ENCODE peak calls at places on chromosomes 1 and 21, in five cellular contexts. X, J, K, F and P are unnamed samples.

GRCh38 chr1:36864182-36865079 is 169.9 kb downstream of the GRIK3 start:
- DNase-seq in X (no peak), J (no peak), K (no peak), F (peak; percentile 84), P (no peak)

GRCh38 chr1:8017495-8018310 is 8.4 kb downstream of the ERRFI1 start:
- DNase-seq in X (no peak), J (no peak), K (no peak), F (no peak), P (no peak)

GRCh38 chr1:169964206-169964605 is 70.5 kb upstream of the SCYL3 start:
- DNase-seq in X (no peak), J (no peak), K (no peak), F (no peak), P (no peak)

GRCh38 chr1:174569240-174569639 is 121.5 kb downstream of the GPR52 start:
- DNase-seq in X (no peak), J (no peak), K (no peak), F (no peak), P (no peak)

GRCh38 chr1:44436401-44437394 is 31.6 kb downstream of the RNF220 start:
- DNase-seq in X (no peak), J (no peak), K (no peak), F (no peak), P (no peak)

GRCh38 chr1:59223213-59223612 is 73.7 kb upstream of the FGGY start:
- DNase-seq in X (no peak), J (no peak), K (no peak), F (no peak), P (no peak)

GRCh38 chr1:38209986-38210385 is 163.4 kb upstream of the POU3F1 start:
- DNase-seq in X (no peak), J (no peak), K (no peak), F (no peak), P (no peak)

GRCh38 chr1:219523411-219523810 is 89.5 kb downstream of the ZC3H11B start:
- DNase-seq in X (no peak), J (no peak), K (no peak), F (no peak), P (no peak)

GRCh38 chr1:70210820-70211219 is 5.4 kb upstream of the LRRC40 start:
- DNase-seq in X (peak; percentile 30), J (no peak), K (no peak), F (no peak), P (no peak)

GRCh38 chr1:214989341-214989740 is 93.2 kb upstream of the KCNK2 start:
- DNase-seq in X (peak; percentile 83), J (no peak), K (no peak), F (no peak), P (no peak)

GRCh38 chr1:55679971-55680370 is 464.8 kb upstream of the USP24 start:
- DNase-seq in X (peak; percentile 78), J (no peak), K (no peak), F (no peak), P (no peak)

GRCh38 chr21:45176141-45176540 is 101.8 kb downstream of the ADARB1 start:
- DNase-seq in X (no peak), J (no peak), K (no peak), F (no peak), P (no peak)

GRCh38 chr1:205294175-205294913 is 27.2 kb downstream of the NUAK2 start:
- DNase-seq in X (peak; percentile 99), J (no peak), K (no peak), F (no peak), P (no peak)

GRCh38 chr1:68011786-68012375 is 38.5 kb downstream of the DIRAS3 start:
- DNase-seq in X (peak; percentile 18), J (no peak), K (no peak), F (no peak), P (no peak)

GRCh38 chr1:11628767-11629166 is 25.5 kb downstream of the FBXO2 start:
- DNase-seq in X (no peak), J (no peak), K (no peak), F (no peak), P (no peak)

GRCh38 chr1:60223370-60223652 is 149.7 kb upstream of the C1orf87 start:
- DNase-seq in X (no peak), J (no peak), K (no peak), F (no peak), P (no peak)

GRCh38 chr1:222791006-222791710 is 23.7 kb upstream of the DISP1 start:
- DNase-seq in X (peak; percentile 55), J (no peak), K (no peak), F (peak; percentile 34), P (no peak)

GRCh38 chr1:222790520-222790919 is 24.3 kb upstream of the DISP1 start:
- DNase-seq in X (no peak), J (no peak), K (no peak), F (peak; percentile 21), P (no peak)

GRCh38 chr1:222787746-222788145 is 27.1 kb upstream of the DISP1 start:
- DNase-seq in X (no peak), J (no peak), K (no peak), F (peak; percentile 6), P (no peak)

GRCh38 chr1:222788328-222789156 is 26.3 kb upstream of the DISP1 start:
- DNase-seq in X (no peak), J (no peak), K (no peak), F (peak; percentile 16), P (no peak)

DNA sequence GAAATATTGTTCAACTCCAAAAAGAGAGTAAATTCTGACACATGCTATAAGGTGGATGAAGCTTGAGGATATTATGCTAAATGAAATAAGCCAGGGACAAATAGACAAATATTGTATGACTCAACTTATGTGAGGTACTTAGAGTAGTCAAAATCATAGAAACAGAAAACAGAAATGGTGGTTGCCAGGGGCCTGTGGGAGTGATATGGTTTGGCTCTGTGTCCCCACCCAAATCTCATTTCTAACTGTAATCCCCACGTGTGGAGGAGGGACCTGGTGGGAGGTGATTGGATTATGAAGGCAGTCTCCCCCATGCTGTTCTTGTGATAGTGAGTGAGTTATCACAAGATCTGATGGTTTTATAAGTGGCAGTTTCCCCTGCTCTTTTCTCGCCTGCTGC is 24.7 kb upstream of the DISP1 start:
- DNase-seq in X (no peak), J (no peak), K (no peak), F (peak; percentile 31), P (no peak)
- H3K27ac ChIP-seq in X (no peak overlapping the region), J (no peak overlapping the region), K (no peak overlapping the region), F (no peak overlapping the region), P (no peak overlapping the region)

GRCh38 chr1:119276558-119276957 is 92.0 kb upstream of the HAO2 start:
- DNase-seq in X (no peak), J (no peak), K (no peak), F (no peak), P (no peak)

GRCh38 chr1:119285482-119285881 is 83.1 kb upstream of the HAO2 start:
- DNase-seq in X (peak; percentile 79), J (no peak), K (no peak), F (peak; percentile 28), P (no peak)

GRCh38 chr1:119275145-119275929 is 93.2 kb upstream of the HAO2 start:
- DNase-seq in X (peak; percentile 67), J (no peak), K (no peak), F (peak; percentile 85), P (no peak)

GRCh38 chr1:119275930-119276215 is 92.7 kb upstream of the HAO2 start:
- DNase-seq in X (no peak), J (no peak), K (no peak), F (no peak), P (no peak)

DNA sequence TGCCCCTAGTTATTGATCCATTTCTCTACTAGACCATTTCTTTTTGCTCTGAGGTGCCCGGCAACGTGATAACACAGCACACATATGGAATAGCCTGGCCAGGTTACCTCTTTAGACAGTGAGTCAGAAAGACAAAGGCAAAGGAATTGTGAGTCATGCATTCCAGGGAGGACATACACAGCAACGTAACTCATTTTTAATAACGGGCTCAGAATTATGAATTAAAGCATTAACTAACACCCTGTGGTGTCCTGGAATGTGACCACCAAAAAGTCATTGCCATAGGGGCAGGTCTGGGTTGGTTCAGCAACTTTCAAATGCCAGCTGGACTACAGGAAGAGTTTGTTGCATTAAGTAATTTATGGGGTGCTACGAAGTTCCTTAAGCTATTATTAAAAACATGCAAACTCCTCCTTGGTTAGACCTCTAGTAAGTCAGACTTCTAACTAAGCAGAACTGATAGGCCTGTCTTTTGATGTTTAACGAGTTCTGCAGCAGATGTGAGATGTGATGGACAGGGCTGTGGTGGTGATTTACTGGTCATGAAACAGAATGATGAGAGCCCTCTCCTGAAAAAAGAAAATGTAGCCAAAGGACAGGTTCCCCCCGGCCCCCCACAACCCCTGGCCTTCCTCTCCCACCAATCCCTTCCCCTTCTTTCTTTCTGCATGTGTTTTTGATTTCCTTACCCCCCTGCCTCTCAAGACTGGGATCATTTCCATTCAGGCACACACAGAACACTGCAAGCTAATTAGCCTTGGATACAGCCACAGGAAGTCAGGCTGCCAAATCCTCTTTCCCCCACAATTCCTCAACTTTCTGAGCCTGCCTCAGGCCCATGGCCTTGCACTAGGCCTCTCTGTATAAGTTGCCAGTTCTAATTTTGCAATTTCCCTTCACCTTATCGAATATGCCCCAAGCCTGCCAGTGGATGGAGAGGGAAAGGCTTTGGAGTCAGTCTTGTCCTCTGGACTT is 88.9 kb upstream of the HAO2 start:
- DNase-seq in X (peak; percentile 76), J (no peak), K (no peak), F (no peak), P (no peak)
- H3K27ac ChIP-seq in X (no peak overlapping the region), J (no peak overlapping the region), K (no peak overlapping the region), F (no peak overlapping the region), P (peak overlapping the region; percentile 42)

GRCh38 chr1:93723101-93723500 is 41.5 kb upstream of the BCAR3 start:
- DNase-seq in X (no peak), J (no peak), K (no peak), F (no peak), P (no peak)
- H3K27ac ChIP-seq in X (no peak overlapping the region), J (peak overlapping the region; percentile 71), K (no peak overlapping the region), F (no peak overlapping the region), P (no peak overlapping the region)

DNA sequence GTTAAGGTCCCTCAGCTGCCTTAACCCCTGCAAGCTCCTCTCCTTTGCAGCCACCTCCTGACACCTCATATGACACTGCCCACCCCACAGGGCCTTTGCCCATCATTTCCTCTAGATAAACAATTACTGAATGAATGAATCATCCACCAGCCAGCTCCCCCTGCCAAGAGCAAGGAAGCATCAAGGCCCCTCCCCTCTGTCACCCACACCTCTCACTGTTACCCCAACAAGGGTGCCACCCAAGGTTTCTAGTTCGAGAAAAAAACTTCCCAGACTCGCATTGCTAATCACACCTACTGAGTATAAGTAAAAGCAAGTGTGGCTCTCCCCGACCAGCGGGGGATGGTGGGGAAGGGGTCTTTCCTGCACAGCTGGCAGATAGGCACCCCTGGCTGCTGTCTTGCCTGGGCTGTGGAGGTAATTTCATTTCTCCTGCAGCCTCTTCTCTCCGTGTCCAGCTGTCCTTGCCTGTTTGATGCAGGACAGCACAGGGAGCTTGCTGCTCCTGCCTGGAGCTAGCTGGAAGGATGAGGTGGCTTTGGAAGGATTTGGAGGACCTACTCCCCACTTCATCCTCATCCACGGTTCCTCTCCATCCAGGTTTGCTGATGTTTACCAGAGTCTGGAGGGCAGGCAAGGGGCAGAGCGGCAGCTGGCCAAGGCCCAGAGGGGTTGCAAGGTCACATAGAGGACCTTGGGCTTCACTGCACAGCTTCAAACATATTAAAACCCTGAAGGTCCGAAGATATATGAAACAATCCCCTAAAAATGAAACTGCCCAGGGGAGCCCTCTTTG is 33.1 kb upstream of the LBR start:
- DNase-seq in X (no peak), J (peak; percentile 48), K (peak; percentile 32), F (no peak), P (no peak)
- H3K27ac ChIP-seq in X (no peak overlapping the region), J (peak overlapping the region; percentile 42), K (no peak overlapping the region), F (no peak overlapping the region), P (no peak overlapping the region)

DNA sequence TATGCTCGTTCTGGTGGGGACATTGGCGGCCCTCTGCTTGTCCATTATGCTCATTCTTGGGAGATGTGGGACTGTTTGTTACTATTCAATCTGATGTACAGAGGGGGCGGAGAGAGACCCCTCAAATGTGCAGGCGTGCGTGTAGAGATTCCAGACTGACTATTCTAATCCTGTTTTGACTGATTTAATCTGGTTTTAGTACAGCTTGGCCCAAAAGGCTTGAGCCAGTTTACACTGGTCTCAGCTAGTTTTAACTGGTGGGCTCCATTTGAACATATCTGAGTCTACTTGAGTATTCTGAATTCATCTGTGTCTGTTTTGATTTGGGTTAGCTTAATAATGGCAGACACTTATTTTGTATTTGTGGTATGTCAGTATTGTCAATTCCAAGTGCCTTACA is 6.5 kb upstream of the TINAGL1 start:
- DNase-seq in X (no peak), J (no peak), K (no peak), F (no peak), P (no peak)
- H3K27ac ChIP-seq in X (no peak overlapping the region), J (peak overlapping the region; percentile 87), K (no peak overlapping the region), F (no peak overlapping the region), P (no peak overlapping the region)